ENCODE peak calls at places on chromosome 1, in five cellular contexts. H, N, J, X and V are unnamed samples.

GRCh38 chr1:8409107-8409506 is 91.2 kb downstream of the SLC45A1 start:
- DNase-seq in H (no peak), N (peak; percentile 53), J (no peak), X (peak; percentile 24), V (no peak)

GRCh38 chr1:29269356-29269755 is 33.0 kb downstream of the PTPRU start:
- DNase-seq in H (no peak), N (no peak), J (no peak), X (no peak), V (peak; percentile 59)

GRCh38 chr1:46582972-46583371 is 21.1 kb downstream of the MKNK1 start:
- DNase-seq in H (peak; percentile 45), N (no peak), J (no peak), X (no peak), V (no peak)

GRCh38 chr1:43890815-43891214 is 42.8 kb upstream of the ARTN start:
- DNase-seq in H (no peak), N (no peak), J (no peak), X (no peak), V (no peak)

GRCh38 chr1:202029171-202029665 is 18.8 kb downstream of the ELF3 start:
- DNase-seq in H (no peak), N (peak; percentile 65), J (no peak), X (no peak), V (no peak)

GRCh38 chr1:174448531-174448883 is 743 bp downstream of the GPR52 start:
- DNase-seq in H (no peak), N (no peak), J (no peak), X (no peak), V (no peak)

GRCh38 chr1:244049969-244050834 is 881 bp upstream of the ZBTB18 start:
- DNase-seq in H (no peak), N (no peak), J (no peak), X (peak; percentile 10), V (no peak)

GRCh38 chr1:227170361-227171166 is 147.7 kb downstream of the CDC42BPA start:
- DNase-seq in H (no peak), N (no peak), J (no peak), X (no peak), V (no peak)

GRCh38 chr1:236716160-236716559 is 29.9 kb downstream of the ACTN2 start:
- DNase-seq in H (no peak), N (no peak), J (no peak), X (no peak), V (no peak)

GRCh38 chr1:87176090-87176489 is 152.6 kb upstream of the LMO4 start:
- DNase-seq in H (no peak), N (no peak), J (no peak), X (no peak), V (no peak)

GRCh38 chr1:147169171-147169570 is 3.1 kb downstream of the PRKAB2 start:
- DNase-seq in H (no peak), N (no peak), J (no peak), X (no peak), V (no peak)